ENCODE peak calls at places on chromosomes 12 and 14, in eight cellular contexts. X is A549; J is iPS-NIHi11; B is GM06990; P is HT-29; Q is effector memory CD4-positive, alpha-beta T cell; A is PC-3; W is HFF-Myc. V is an unnamed sample.

GRCh38 chr12:10304161-10304574 is 3.5 kb upstream of the KLRD1 start:
- DNase-seq in X (no peak), J (no peak), B (no peak), P (no peak), Q (no peak), A (peak; percentile 84), W (peak; percentile 38), V (peak; percentile 11)

GRCh38 chr12:103858953-103859601 is 18.0 kb upstream of the NT5DC3 start:
- DNase-seq in X (peak; percentile 93), J (peak; percentile 35), B (no peak), P (peak; percentile 92), Q (no peak), A (peak; percentile 99), W (peak; percentile 92), V (peak; percentile 61)

GRCh38 chr12:89665556-89665955 is 43.1 kb downstream of the ATP2B1 start:
- DNase-seq in X (no peak), J (no peak), B (no peak), P (no peak), Q (no peak), A (no peak), W (no peak), V (no peak)

GRCh38 chr12:10184261-10184843 is 5.5 kb downstream of the TMEM52B start:
- DNase-seq in X (no peak), J (no peak), B (no peak), P (no peak), Q (no peak), A (no peak), W (no peak), V (no peak)

GRCh38 chr14:71754422-71755095 is 177.7 kb upstream of the RGS6 start:
- DNase-seq in X (no peak), J (peak; percentile 34), B (no peak), P (no peak), Q (no peak), A (no peak), W (no peak), V (no peak)

GRCh38 chr12:5200276-5201087 is 156.8 kb downstream of the KCNA5 start:
- DNase-seq in X (peak; percentile 39), J (peak; percentile 84), B (peak; percentile 18), P (peak; percentile 57), Q (no peak), A (peak; percentile 12), W (no peak), V (no peak)

GRCh38 chr14:100882026-100882967 is 21.2 kb downstream of the RTL1 start:
- DNase-seq in X (no peak), J (no peak), B (no peak), P (no peak), Q (no peak), A (no peak), W (no peak), V (no peak)

GRCh38 chr14:23182372-23183014 is 967 bp downstream of the SLC7A8 start:
- DNase-seq in X (no peak), J (peak; percentile 86), B (no peak), P (no peak), Q (no peak), A (peak; percentile 35), W (no peak), V (no peak)

GRCh38 chr12:58541300-58541690 is 379.0 kb downstream of the LRIG3 start:
- DNase-seq in X (no peak), J (no peak), B (no peak), P (no peak), Q (no peak), A (no peak), W (no peak), V (no peak)

GRCh38 chr12:116616536-116617248 is 57.5 kb downstream of the MAP1LC3B2 start:
- DNase-seq in X (no peak), J (no peak), B (no peak), P (no peak), Q (no peak), A (no peak), W (no peak), V (no peak)

GRCh38 chr14:38743941-38744611 is 359.0 kb downstream of the SEC23A start:
- DNase-seq in X (no peak), J (no peak), B (no peak), P (no peak), Q (no peak), A (no peak), W (no peak), V (no peak)

GRCh38 chr14:61542848-61543790 is 152.2 kb upstream of the HIF1A start:
- DNase-seq in X (no peak), J (no peak), B (no peak), P (no peak), Q (no peak), A (no peak), W (no peak), V (no peak)

GRCh38 chr14:105138021-105138541 is 30.5 kb downstream of the JAG2 start:
- DNase-seq in X (no peak), J (no peak), B (no peak), P (no peak), Q (no peak), A (no peak), W (no peak), V (no peak)

GRCh38 chr12:109052097-109052414 is 320 bp upstream of the USP30 start:
- DNase-seq in X (no peak), J (no peak), B (no peak), P (no peak), Q (no peak), A (no peak), W (no peak), V (no peak)

GRCh38 chr12:9706081-9706685 is 26.7 kb downstream of the CLECL1 start:
- DNase-seq in X (no peak), J (no peak), B (no peak), P (no peak), Q (no peak), A (peak; percentile 65), W (no peak), V (no peak)

GRCh38 chr14:71529855-71530254 is 402.4 kb upstream of the RGS6 start:
- DNase-seq in X (no peak), J (no peak), B (no peak), P (no peak), Q (no peak), A (no peak), W (no peak), V (no peak)

GRCh38 chr14:35412281-35413057 is 7.9 kb upstream of the NFKBIA start:
- DNase-seq in X (no peak), J (no peak), B (no peak), P (no peak), Q (no peak), A (no peak), W (no peak), V (no peak)

GRCh38 chr12:49716546-49716945 is 9.3 kb upstream of the FMNL3 start:
- DNase-seq in X (no peak), J (peak; percentile 1), B (no peak), P (no peak), Q (no peak), A (no peak), W (no peak), V (no peak)

GRCh38 chr12:130715996-130716917 is at the start of gene RIMBP2:
- DNase-seq in X (peak; percentile 44), J (peak; percentile 45), B (peak; percentile 19), P (no peak), Q (no peak), A (no peak), W (no peak), V (no peak)

GRCh38 chr14:60589442-60589841 is 59.8 kb downstream of the SIX1 start:
- DNase-seq in X (no peak), J (no peak), B (no peak), P (no peak), Q (no peak), A (no peak), W (no peak), V (no peak)

GRCh38 chr14:72565917-72566316 is 328.0 kb downstream of the DPF3 start:
- DNase-seq in X (no peak), J (no peak), B (no peak), P (no peak), Q (no peak), A (no peak), W (no peak), V (no peak)

GRCh38 chr12:129310346-129310745 is 457.1 kb downstream of the GLT1D1 start:
- DNase-seq in X (no peak), J (no peak), B (no peak), P (no peak), Q (no peak), A (no peak), W (no peak), V (no peak)

GRCh38 chr14:64707661-64708060 is 3.4 kb downstream of the PLEKHG3 start:
- DNase-seq in X (peak; percentile 61), J (no peak), B (no peak), P (peak; percentile 52), Q (no peak), A (peak; percentile 91), W (no peak), V (no peak)